ENCODE peak calls at places on chromosomes 6 and 20, in eight cellular contexts. Z is progenitor cell of endocrine pancreas, J is NCI-H774, M is activated gamma-delta T cell treated with Interleukin-2 at 50 U/mL for 16 hours, Y is kidney, H is Panc1, A is astrocyte of the spinal cord, W is HuH-7.5. F is an unnamed sample.

GRCh38 chr6:90369024-90369519 is 72.4 kb upstream of the BACH2 start:
- DNase-seq in H (peak), W (no peak), J (no peak), Z (no peak), A (peak), M (no peak), Y (no peak), F (no peak)

GRCh38 chr6:43172127-43173007 is 1.3 kb downstream of the SRF start:
- DNase-seq in W (peak), Y (peak), M (peak), Z (peak), A (peak), H (no peak), J (no peak), F (peak)

GRCh38 chr20:10314198-10314597 is 95.6 kb downstream of the SNAP25 start:
- DNase-seq in Z (no peak), J (no peak), A (peak), H (no peak), W (no peak), Y (no peak), M (no peak), F (no peak)

GRCh38 chr6:97129111-97129510 is 153.9 kb downstream of the MMS22L start:
- DNase-seq in A (no peak), J (no peak), M (no peak), H (no peak), Z (no peak), W (no peak), Y (no peak), F (no peak)

GRCh38 chr6:16802071-16802470 is 40.8 kb upstream of the ATXN1 start:
- DNase-seq in Z (no peak), M (no peak), W (no peak), J (no peak), H (no peak), Y (no peak), A (peak), F (no peak)

GRCh38 chr20:32611286-32611685 is 26.2 kb upstream of the NOL4L start:
- DNase-seq in M (no peak), A (no peak), Z (no peak), W (no peak), H (no peak), J (no peak), Y (no peak), F (no peak)

GRCh38 chr6:137136065-137136464 is 37.4 kb downstream of the IL22RA2 start:
- DNase-seq in J (no peak), A (no peak), W (no peak), Y (no peak), H (no peak), Z (no peak), M (no peak), F (no peak)

GRCh38 chr20:2873747-2874041 is 413 bp downstream of the PTPRA start:
- DNase-seq in W (peak), Z (peak), A (peak), Y (peak), M (peak), J (peak), H (no peak), F (peak)

GRCh38 chr20:44700306-44700705 is 14.9 kb upstream of the CCN5 start:
- DNase-seq in W (no peak), Y (no peak), J (no peak), H (no peak), A (no peak), M (no peak), Z (no peak), F (no peak)

GRCh38 chr6:100518588-100518987 is 53.9 kb upstream of the SIM1 start:
- DNase-seq in Y (no peak), W (no peak), M (no peak), J (no peak), A (no peak), Z (no peak), H (no peak), F (no peak)

GRCh38 chr6:124226396-124226795 is 422.7 kb downstream of the NKAIN2 start:
- DNase-seq in H (no peak), M (no peak), J (no peak), A (peak), Y (no peak), W (no peak), Z (no peak), F (no peak)

GRCh38 chr6:102493485-102493884 is 1100.0 kb downstream of the GRIK2 start:
- DNase-seq in Z (no peak), A (no peak), M (no peak), Y (no peak), W (no peak), H (no peak), J (no peak), F (no peak)

GRCh38 chr6:42276008-42276890 is 58.6 kb upstream of the MRPS10 start:
- DNase-seq in W (no peak), J (no peak), M (no peak), Y (peak), H (no peak), Z (no peak), A (peak), F (no peak)

GRCh38 chr6:393391-394221 is 2.1 kb downstream of the IRF4 start:
- DNase-seq in J (no peak), A (no peak), W (no peak), H (no peak), Z (no peak), Y (peak), M (no peak), F (no peak)

GRCh38 chr6:139519571-139520031 is 145.2 kb upstream of the CITED2 start:
- DNase-seq in H (no peak), J (no peak), Z (no peak), A (no peak), M (no peak), Y (no peak), W (no peak), F (no peak)

GRCh38 chr20:63943007-63943807 is 13.0 kb downstream of the UCKL1 start:
- DNase-seq in M (no peak), W (no peak), Z (no peak), A (no peak), Y (peak), J (no peak), H (no peak), F (no peak)

GRCh38 chr6:37137881-37138568 is 31.9 kb upstream of the PIM1 start:
- DNase-seq in Z (peak), W (no peak), H (no peak), M (no peak), Y (no peak), A (peak), J (no peak), F (no peak)

GRCh38 chr6:10347561-10348327 is 67.1 kb downstream of the TFAP2A start:
- DNase-seq in Y (no peak), Z (no peak), M (no peak), W (no peak), A (no peak), J (no peak), H (peak), F (no peak)

GRCh38 chr6:10518461-10519216 is 2.5 kb upstream of the GCNT2 start:
- DNase-seq in W (no peak), Z (no peak), Y (no peak), J (no peak), A (peak), M (no peak), H (no peak), F (no peak)

GRCh38 chr6:81762132-81762531 is 9.7 kb upstream of the TENT5A start:
- DNase-seq in Y (no peak), H (no peak), A (peak), Z (no peak), M (no peak), W (no peak), J (no peak), F (no peak)

GRCh38 chr6:124854338-124854922 is 107.8 kb upstream of the RNF217 start:
- DNase-seq in M (no peak), H (no peak), J (peak), A (peak), Y (no peak), W (no peak), Z (no peak), F (no peak)

GRCh38 chr6:2436391-2437154 is 191.2 kb upstream of the GMDS start:
- DNase-seq in H (no peak), Y (no peak), W (no peak), J (no peak), Z (no peak), M (no peak), A (no peak), F (no peak)

GRCh38 chr6:151239603-151240035 is at the start of gene AKAP12:
- DNase-seq in J (no peak), W (no peak), M (no peak), Z (peak), Y (peak), A (no peak), H (no peak), F (no peak)